ENCODE peak calls at places on chromosomes 5 and 9, in four cellular contexts. One of them, this sample, is unnamed.

GRCh38 chr9:131103535-131103934 is 7.2 kb downstream of the AIF1L start:
- DNase-seq in K562: no peak
- DNase-seq in SK-N-SH: no peak
- DNase-seq in GM12878: no peak
- DNase-seq in this sample: no peak

GRCh38 chr5:107271682-107272350 is 398.9 kb downstream of the EFNA5 start:
- DNase-seq in GM12878: no peak
- DNase-seq in SK-N-SH: no peak
- DNase-seq in K562: no peak
- DNase-seq in this sample: no peak

GRCh38 chr5:66498791-66499207 is 97.4 kb upstream of the MAST4 start:
- DNase-seq in K562: no peak
- DNase-seq in SK-N-SH: peak
- DNase-seq in GM12878: no peak
- DNase-seq in this sample: no peak

GRCh38 chr9:75891277-75892167 is 1.0 kb downstream of the PCSK5 start:
- DNase-seq in GM12878: no peak
- DNase-seq in K562: no peak
- DNase-seq in SK-N-SH: peak
- DNase-seq in this sample: no peak

GRCh38 chr5:169980418-169981053 is at the start of gene INSYN2B:
- DNase-seq in SK-N-SH: peak
- DNase-seq in K562: peak
- DNase-seq in GM12878: no peak
- DNase-seq in this sample: peak

GRCh38 chr9:89179920-89180667 is 1.5 kb upstream of the SHC3 start:
- DNase-seq in GM12878: no peak
- DNase-seq in K562: peak
- DNase-seq in SK-N-SH: peak
- DNase-seq in this sample: no peak

GRCh38 chr5:54946306-54946705 is 39.1 kb downstream of the ESM1 start:
- DNase-seq in SK-N-SH: no peak
- DNase-seq in K562: no peak
- DNase-seq in GM12878: no peak
- DNase-seq in this sample: no peak

GRCh38 chr5:42494414-42494813 is 71.2 kb downstream of the GHR start:
- DNase-seq in SK-N-SH: no peak
- DNase-seq in K562: no peak
- DNase-seq in GM12878: no peak
- DNase-seq in this sample: no peak

GRCh38 chr5:139340051-139340450 is 1.6 kb upstream of the PAIP2 start:
- DNase-seq in GM12878: no peak
- DNase-seq in K562: no peak
- DNase-seq in SK-N-SH: no peak
- DNase-seq in this sample: no peak

GRCh38 chr5:60844429-60844890 is 391 bp upstream of the ELOVL7 start:
- DNase-seq in GM12878: no peak
- DNase-seq in SK-N-SH: no peak
- DNase-seq in K562: no peak
- DNase-seq in this sample: no peak

GRCh38 chr9:136016221-136016881 is 55.2 kb upstream of the UBAC1 start:
- DNase-seq in GM12878: no peak
- DNase-seq in SK-N-SH: peak
- DNase-seq in K562: no peak
- DNase-seq in this sample: no peak

GRCh38 chr5:35821513-35821912 is 35.2 kb upstream of the IL7R start:
- DNase-seq in GM12878: no peak
- DNase-seq in SK-N-SH: no peak
- DNase-seq in K562: no peak
- DNase-seq in this sample: no peak

GRCh38 chr5:124655211-124655880 is 91.1 kb downstream of the ZNF608 start:
- DNase-seq in SK-N-SH: no peak
- DNase-seq in GM12878: no peak
- DNase-seq in K562: no peak
- DNase-seq in this sample: no peak

GRCh38 chr5:110055301-110055700 is 365.6 kb downstream of the MAN2A1 start:
- DNase-seq in K562: no peak
- DNase-seq in GM12878: no peak
- DNase-seq in SK-N-SH: no peak
- DNase-seq in this sample: no peak

GRCh38 chr5:80194470-80194869 is 61.4 kb downstream of the SERINC5 start:
- DNase-seq in K562: no peak
- DNase-seq in GM12878: no peak
- DNase-seq in SK-N-SH: no peak
- DNase-seq in this sample: no peak

GRCh38 chr5:66538126-66538525 is 58.1 kb upstream of the MAST4 start:
- DNase-seq in SK-N-SH: no peak
- DNase-seq in K562: no peak
- DNase-seq in GM12878: no peak
- DNase-seq in this sample: no peak

GRCh38 chr5:33939863-33940262 is 3.7 kb downstream of the RXFP3 start:
- DNase-seq in K562: no peak
- DNase-seq in SK-N-SH: no peak
- DNase-seq in GM12878: no peak
- DNase-seq in this sample: no peak

GRCh38 chr9:113602126-113603119 is 138.9 kb downstream of the RGS3 start:
- DNase-seq in K562: peak
- DNase-seq in GM12878: no peak
- DNase-seq in SK-N-SH: peak
- DNase-seq in this sample: peak

GRCh38 chr5:18329346-18329745 is 695.1 kb downstream of the TAF11L14 start:
- DNase-seq in K562: no peak
- DNase-seq in GM12878: no peak
- DNase-seq in SK-N-SH: no peak
- DNase-seq in this sample: no peak

GRCh38 chr9:2755285-2755684 is 38.0 kb downstream of the KCNV2 start:
- DNase-seq in SK-N-SH: no peak
- DNase-seq in GM12878: no peak
- DNase-seq in K562: no peak
- DNase-seq in this sample: no peak

GRCh38 chr5:68086857-68087256 is 128.7 kb upstream of the PIK3R1 start:
- DNase-seq in K562: no peak
- DNase-seq in GM12878: no peak
- DNase-seq in SK-N-SH: no peak
- DNase-seq in this sample: no peak

GRCh38 chr9:15115041-15115440 is 192.0 kb downstream of the TTC39B start:
- DNase-seq in K562: no peak
- DNase-seq in GM12878: no peak
- DNase-seq in SK-N-SH: no peak
- DNase-seq in this sample: no peak

GRCh38 chr9:115650768-115651167 is 502.8 kb upstream of the PAPPA start:
- DNase-seq in K562: no peak
- DNase-seq in GM12878: no peak
- DNase-seq in SK-N-SH: no peak
- DNase-seq in this sample: no peak

GRCh38 chr9:88106492-88106891 is 31.8 kb downstream of the SPATA31C2 start:
- DNase-seq in SK-N-SH: peak
- DNase-seq in GM12878: no peak
- DNase-seq in K562: no peak
- DNase-seq in this sample: no peak

GRCh38 chr5:139851558-139851957 is 56.0 kb downstream of the PSD2 start:
- DNase-seq in GM12878: no peak
- DNase-seq in SK-N-SH: no peak
- DNase-seq in K562: no peak
- DNase-seq in this sample: no peak

GRCh38 chr5:139847091-139847490 is 51.5 kb downstream of the PSD2 start:
- DNase-seq in K562: no peak
- DNase-seq in SK-N-SH: no peak
- DNase-seq in GM12878: no peak
- DNase-seq in this sample: no peak

GRCh38 chr9:77915744-77916143 is 115.9 kb downstream of the GNAQ start:
- DNase-seq in GM12878: no peak
- DNase-seq in SK-N-SH: no peak
- DNase-seq in K562: no peak
- DNase-seq in this sample: no peak

GRCh38 chr9:77917800-77918199 is 113.8 kb downstream of the GNAQ start:
- DNase-seq in SK-N-SH: no peak
- DNase-seq in K562: no peak
- DNase-seq in GM12878: no peak
- DNase-seq in this sample: no peak

GRCh38 chr9:77911928-77912327 is 119.7 kb downstream of the GNAQ start:
- DNase-seq in SK-N-SH: no peak
- DNase-seq in GM12878: no peak
- DNase-seq in K562: no peak
- DNase-seq in this sample: no peak

GRCh38 chr9:77912895-77913693 is 118.5 kb downstream of the GNAQ start:
- DNase-seq in SK-N-SH: no peak
- DNase-seq in GM12878: no peak
- DNase-seq in K562: no peak
- DNase-seq in this sample: no peak

GRCh38 chr9:77916410-77916819 is 115.2 kb downstream of the GNAQ start:
- DNase-seq in GM12878: peak
- DNase-seq in K562: no peak
- DNase-seq in SK-N-SH: no peak
- DNase-seq in this sample: no peak
- TF ChIP-seq TAF1 in GM12878: no peak
- TF ChIP-seq TAF1 in K562: no peak
- TF ChIP-seq TAF1 in SK-N-SH: no peak
- TF ChIP-seq TAF1 in this sample: no peak

GRCh38 chr9:91421022-91421765 is 2.4 kb downstream of the NFIL3 start:
- DNase-seq in K562: no peak
- DNase-seq in GM12878: no peak
- DNase-seq in SK-N-SH: peak
- DNase-seq in this sample: no peak
- TF ChIP-seq POLR2AphosphoS5 in K562: no peak
- TF ChIP-seq POLR2AphosphoS5 in GM12878: no peak
- TF ChIP-seq POLR2AphosphoS5 in SK-N-SH: no peak
- TF ChIP-seq POLR2AphosphoS5 in this sample: no peak

GRCh38 chr5:132370241-132370820 is 821 bp downstream of the SLC22A5 start:
- DNase-seq in SK-N-SH: no peak
- DNase-seq in GM12878: no peak
- DNase-seq in K562: peak
- DNase-seq in this sample: no peak
- TF ChIP-seq TAF1 in SK-N-SH: no peak
- TF ChIP-seq TAF1 in GM12878: no peak
- TF ChIP-seq TAF1 in K562: no peak
- TF ChIP-seq TAF1 in this sample: no peak

DNA sequence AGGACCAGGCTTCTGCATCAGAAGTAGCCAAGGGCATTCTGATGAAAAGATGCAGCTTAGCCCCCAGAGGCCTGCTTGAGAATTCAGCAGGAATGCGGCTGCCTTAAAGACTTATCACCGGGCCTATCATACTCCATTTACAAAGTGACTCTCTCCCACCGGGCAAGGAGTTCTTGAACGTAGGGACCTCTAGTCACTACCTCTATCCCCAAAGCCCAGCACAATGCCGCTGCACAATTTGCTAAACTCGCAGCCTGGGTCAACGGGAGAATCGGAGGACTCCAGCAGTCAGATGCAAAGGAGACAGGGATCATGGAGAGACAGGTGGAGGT is 663 bp downstream of the PDCL start:
- DNase-seq in SK-N-SH: no peak
- DNase-seq in K562: no peak
- DNase-seq in GM12878: no peak
- DNase-seq in this sample: no peak
- TF ChIP-seq POLR2AphosphoS5 in SK-N-SH: no peak
- TF ChIP-seq POLR2AphosphoS5 in K562: no peak
- TF ChIP-seq POLR2AphosphoS5 in GM12878: no peak
- TF ChIP-seq POLR2AphosphoS5 in this sample: no peak

GRCh38 chr5:16737173-16737572 is 120.4 kb upstream of the RETREG1 start:
- DNase-seq in SK-N-SH: no peak
- DNase-seq in K562: no peak
- DNase-seq in GM12878: no peak
- DNase-seq in this sample: no peak
- TF ChIP-seq TAF1 in SK-N-SH: no peak
- TF ChIP-seq TAF1 in K562: no peak
- TF ChIP-seq TAF1 in GM12878: no peak
- TF ChIP-seq TAF1 in this sample: no peak

GRCh38 chr9:125261501-125262216 is at the start of gene GAPVD1:
- DNase-seq in GM12878: peak
- DNase-seq in SK-N-SH: peak
- DNase-seq in K562: peak
- DNase-seq in this sample: peak
- TF ChIP-seq POLR2AphosphoS5 in GM12878: peak
- TF ChIP-seq POLR2AphosphoS5 in SK-N-SH: peak
- TF ChIP-seq POLR2AphosphoS5 in K562: peak
- TF ChIP-seq POLR2AphosphoS5 in this sample: peak

GRCh38 chr5:93850311-93850710 is 108.9 kb upstream of the POU5F2 start:
- DNase-seq in SK-N-SH: peak
- DNase-seq in K562: no peak
- DNase-seq in GM12878: no peak
- DNase-seq in this sample: no peak
- TF ChIP-seq TAF1 in SK-N-SH: no peak
- TF ChIP-seq TAF1 in K562: no peak
- TF ChIP-seq TAF1 in GM12878: no peak
- TF ChIP-seq TAF1 in this sample: no peak

GRCh38 chr9:35909687-35910612 is 660 bp downstream of the SPAAR start:
- DNase-seq in SK-N-SH: no peak
- DNase-seq in GM12878: no peak
- DNase-seq in K562: no peak
- DNase-seq in this sample: no peak

GRCh38 chr9:35912791-35913400 is 3.6 kb downstream of the SPAAR start:
- DNase-seq in SK-N-SH: no peak
- DNase-seq in K562: no peak
- DNase-seq in GM12878: no peak
- DNase-seq in this sample: no peak

GRCh38 chr9:35909274-35909673 is at the start of gene SPAAR:
- DNase-seq in SK-N-SH: no peak
- DNase-seq in K562: no peak
- DNase-seq in GM12878: no peak
- DNase-seq in this sample: no peak

GRCh38 chr9:35911690-35912089 is 2.4 kb downstream of the SPAAR start:
- DNase-seq in K562: no peak
- DNase-seq in SK-N-SH: no peak
- DNase-seq in GM12878: no peak
- DNase-seq in this sample: no peak

GRCh38 chr9:35910613-35911488 is 1.6 kb downstream of the SPAAR start:
- DNase-seq in GM12878: no peak
- DNase-seq in SK-N-SH: no peak
- DNase-seq in K562: peak
- DNase-seq in this sample: no peak
- TF ChIP-seq POLR2AphosphoS5 in GM12878: no peak
- TF ChIP-seq POLR2AphosphoS5 in SK-N-SH: no peak
- TF ChIP-seq POLR2AphosphoS5 in K562: no peak
- TF ChIP-seq POLR2AphosphoS5 in this sample: no peak

GRCh38 chr5:88236866-88237642 is 31.6 kb downstream of the TMEM161B start:
- DNase-seq in K562: no peak
- DNase-seq in SK-N-SH: no peak
- DNase-seq in GM12878: no peak
- DNase-seq in this sample: no peak
- TF ChIP-seq TAF1 in K562: no peak
- TF ChIP-seq TAF1 in SK-N-SH: no peak
- TF ChIP-seq TAF1 in GM12878: no peak
- TF ChIP-seq TAF1 in this sample: no peak